ENCODE peak calls at places on chromosomes 6 and 20, in ten cellular contexts. One of them, this sample, is unnamed.

GRCh38 chr20:13649548-13649947 is 10.8 kb upstream of the TASP1 start:
- DNase-seq in DND-41: no peak
- DNase-seq in neuronal stem cell: no peak
- DNase-seq in SJSA1: no peak
- DNase-seq in GM23248: peak; percentile 39
- DNase-seq in left lung: no peak
- DNase-seq in H7: no peak
- DNase-seq in pancreas: no peak
- DNase-seq in heart right ventricle: peak; percentile 57
- DNase-seq in stomach: no peak
- DNase-seq in this sample: peak; percentile 31

GRCh38 chr6:7540595-7540994 is 876 bp upstream of the DSP start:
- DNase-seq in DND-41: no peak
- DNase-seq in neuronal stem cell: no peak
- DNase-seq in SJSA1: no peak
- DNase-seq in GM23248: peak; percentile 67
- DNase-seq in left lung: no peak
- DNase-seq in H7: peak; percentile 54
- DNase-seq in pancreas: no peak
- DNase-seq in heart right ventricle: peak; percentile 36
- DNase-seq in stomach: peak; percentile 43
- DNase-seq in this sample: no peak

GRCh38 chr6:55758156-55758942 is 117.0 kb downstream of the BMP5 start:
- DNase-seq in DND-41: no peak
- DNase-seq in neuronal stem cell: no peak
- DNase-seq in SJSA1: peak; percentile 47
- DNase-seq in GM23248: peak; percentile 96
- DNase-seq in left lung: no peak
- DNase-seq in H7: no peak
- DNase-seq in pancreas: no peak
- DNase-seq in heart right ventricle: no peak
- DNase-seq in stomach: no peak
- DNase-seq in this sample: peak; percentile 38

GRCh38 chr6:111676383-111676782 is 70.7 kb upstream of the TRAF3IP2 start:
- DNase-seq in DND-41: no peak
- DNase-seq in neuronal stem cell: no peak
- DNase-seq in SJSA1: no peak
- DNase-seq in GM23248: no peak
- DNase-seq in left lung: no peak
- DNase-seq in H7: no peak
- DNase-seq in pancreas: no peak
- DNase-seq in heart right ventricle: no peak
- DNase-seq in stomach: no peak
- DNase-seq in this sample: no peak

GRCh38 chr20:9051508-9051907 is 17.4 kb upstream of the PLCB4 start:
- DNase-seq in DND-41: no peak
- DNase-seq in neuronal stem cell: no peak
- DNase-seq in SJSA1: peak; percentile 88
- DNase-seq in GM23248: peak; percentile 98
- DNase-seq in left lung: no peak
- DNase-seq in H7: no peak
- DNase-seq in pancreas: no peak
- DNase-seq in heart right ventricle: no peak
- DNase-seq in stomach: no peak
- DNase-seq in this sample: no peak

GRCh38 chr6:131199568-131200272 is 64.5 kb downstream of the AKAP7 start:
- DNase-seq in DND-41: peak; percentile 90
- DNase-seq in neuronal stem cell: peak; percentile 9
- DNase-seq in SJSA1: no peak
- DNase-seq in GM23248: peak; percentile 77
- DNase-seq in left lung: no peak
- DNase-seq in H7: peak; percentile 20
- DNase-seq in pancreas: no peak
- DNase-seq in heart right ventricle: peak; percentile 13
- DNase-seq in stomach: peak; percentile 34
- DNase-seq in this sample: no peak

GRCh38 chr6:41546475-41546865 is 289 bp downstream of the FOXP4 start:
- DNase-seq in DND-41: no peak
- DNase-seq in neuronal stem cell: no peak
- DNase-seq in SJSA1: no peak
- DNase-seq in GM23248: peak; percentile 66
- DNase-seq in left lung: no peak
- DNase-seq in H7: no peak
- DNase-seq in pancreas: no peak
- DNase-seq in heart right ventricle: no peak
- DNase-seq in stomach: no peak
- DNase-seq in this sample: no peak

GRCh38 chr6:81694855-81695254 is 57.6 kb downstream of the TENT5A start:
- DNase-seq in DND-41: no peak
- DNase-seq in neuronal stem cell: no peak
- DNase-seq in SJSA1: no peak
- DNase-seq in GM23248: no peak
- DNase-seq in left lung: no peak
- DNase-seq in H7: no peak
- DNase-seq in pancreas: no peak
- DNase-seq in heart right ventricle: no peak
- DNase-seq in stomach: no peak
- DNase-seq in this sample: no peak

GRCh38 chr20:62707281-62707941 is 1.2 kb upstream of the NTSR1 start:
- DNase-seq in DND-41: no peak
- DNase-seq in neuronal stem cell: no peak
- DNase-seq in SJSA1: no peak
- DNase-seq in GM23248: no peak
- DNase-seq in left lung: peak; percentile 75
- DNase-seq in H7: peak; percentile 81
- DNase-seq in pancreas: peak; percentile 53
- DNase-seq in heart right ventricle: no peak
- DNase-seq in stomach: no peak
- DNase-seq in this sample: no peak

GRCh38 chr6:75171151-75171550 is 34.7 kb downstream of the COL12A1 start:
- DNase-seq in DND-41: no peak
- DNase-seq in neuronal stem cell: no peak
- DNase-seq in SJSA1: no peak
- DNase-seq in GM23248: no peak
- DNase-seq in left lung: no peak
- DNase-seq in H7: no peak
- DNase-seq in pancreas: no peak
- DNase-seq in heart right ventricle: no peak
- DNase-seq in stomach: no peak
- DNase-seq in this sample: no peak

GRCh38 chr20:57679113-57679512 is 30.7 kb downstream of the PMEPA1 start:
- DNase-seq in DND-41: no peak
- DNase-seq in neuronal stem cell: no peak
- DNase-seq in SJSA1: no peak
- DNase-seq in GM23248: no peak
- DNase-seq in left lung: no peak
- DNase-seq in H7: no peak
- DNase-seq in pancreas: no peak
- DNase-seq in heart right ventricle: no peak
- DNase-seq in stomach: no peak
- DNase-seq in this sample: no peak
- H3K4me3 ChIP-seq in DND-41: no peak overlapping the region
- H3K4me3 ChIP-seq in neuronal stem cell: no peak overlapping the region
- H3K4me3 ChIP-seq in SJSA1: no peak overlapping the region
- H3K4me3 ChIP-seq in GM23248: no peak overlapping the region
- H3K4me3 ChIP-seq in left lung: no peak overlapping the region
- H3K4me3 ChIP-seq in H7: no peak overlapping the region
- H3K4me3 ChIP-seq in pancreas: no peak overlapping the region
- H3K4me3 ChIP-seq in heart right ventricle: no peak overlapping the region
- H3K4me3 ChIP-seq in stomach: no peak overlapping the region
- H3K4me3 ChIP-seq in this sample: no peak overlapping the region

DNA sequence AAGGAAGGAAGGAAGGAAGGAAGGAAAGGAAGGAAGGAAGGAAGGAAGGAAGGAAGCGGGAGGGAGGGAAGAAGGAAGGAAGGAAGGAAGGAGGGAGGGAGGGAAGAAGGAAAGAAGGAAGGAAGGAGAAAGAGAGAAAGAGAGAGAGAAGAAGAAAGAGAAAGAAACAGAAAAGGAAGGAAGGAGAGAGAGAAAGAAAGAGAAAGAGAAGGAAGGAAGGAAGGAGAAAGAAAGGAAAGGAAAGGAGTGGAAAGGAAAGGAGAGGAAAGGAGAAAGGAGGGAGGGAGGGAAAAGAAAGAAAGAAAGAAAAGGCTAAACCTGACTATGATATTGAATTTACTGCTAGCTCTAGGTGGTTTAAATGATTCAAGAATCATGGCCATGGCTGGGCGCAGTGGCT is 5.3 kb upstream of the ASIP start:
- DNase-seq in DND-41: no peak
- DNase-seq in neuronal stem cell: no peak
- DNase-seq in SJSA1: no peak
- DNase-seq in GM23248: no peak
- DNase-seq in left lung: no peak
- DNase-seq in H7: no peak
- DNase-seq in pancreas: no peak
- DNase-seq in heart right ventricle: no peak
- DNase-seq in stomach: no peak
- DNase-seq in this sample: no peak
- H3K36me3 ChIP-seq in DND-41: no peaks in the 10 kb centered on the region
- H3K36me3 ChIP-seq in neuronal stem cell: no peaks in the 10 kb centered on the region
- H3K36me3 ChIP-seq in SJSA1: no peaks in the 10 kb centered on the region
- H3K36me3 ChIP-seq in GM23248: no peaks in the 10 kb centered on the region
- H3K36me3 ChIP-seq in left lung: no peaks in the 10 kb centered on the region
- H3K36me3 ChIP-seq in H7: no peaks in the 10 kb centered on the region
- H3K36me3 ChIP-seq in pancreas: no peaks in the 10 kb centered on the region
- H3K36me3 ChIP-seq in heart right ventricle: no peaks in the 10 kb centered on the region
- H3K36me3 ChIP-seq in stomach: no peaks in the 10 kb centered on the region
- H3K36me3 ChIP-seq in this sample: no peaks in the 10 kb centered on the region

GRCh38 chr6:44272999-44273566 is 2.8 kb downstream of the TMEM151B start:
- DNase-seq in DND-41: no peak
- DNase-seq in neuronal stem cell: no peak
- DNase-seq in SJSA1: no peak
- DNase-seq in GM23248: no peak
- DNase-seq in left lung: no peak
- DNase-seq in H7: no peak
- DNase-seq in pancreas: peak; percentile 42
- DNase-seq in heart right ventricle: no peak
- DNase-seq in stomach: no peak
- DNase-seq in this sample: no peak
- H3K4me3 ChIP-seq in DND-41: no peak overlapping the region
- H3K4me3 ChIP-seq in neuronal stem cell: no peak overlapping the region
- H3K4me3 ChIP-seq in SJSA1: no peak overlapping the region
- H3K4me3 ChIP-seq in GM23248: no peak overlapping the region
- H3K4me3 ChIP-seq in left lung: no peak overlapping the region
- H3K4me3 ChIP-seq in H7: no peak overlapping the region
- H3K4me3 ChIP-seq in pancreas: no peak overlapping the region
- H3K4me3 ChIP-seq in heart right ventricle: no peak overlapping the region
- H3K4me3 ChIP-seq in stomach: no peak overlapping the region
- H3K4me3 ChIP-seq in this sample: no peak overlapping the region

GRCh38 chr6:83182114-83182513 is 11.0 kb downstream of the PGM3 start:
- DNase-seq in DND-41: no peak
- DNase-seq in neuronal stem cell: no peak
- DNase-seq in SJSA1: no peak
- DNase-seq in GM23248: no peak
- DNase-seq in left lung: no peak
- DNase-seq in H7: no peak
- DNase-seq in pancreas: no peak
- DNase-seq in heart right ventricle: no peak
- DNase-seq in stomach: no peak
- DNase-seq in this sample: no peak

GRCh38 chr6:83183082-83183828 is 9.8 kb downstream of the PGM3 start:
- DNase-seq in DND-41: no peak
- DNase-seq in neuronal stem cell: no peak
- DNase-seq in SJSA1: peak; percentile 73
- DNase-seq in GM23248: peak; percentile 95
- DNase-seq in left lung: no peak
- DNase-seq in H7: no peak
- DNase-seq in pancreas: no peak
- DNase-seq in heart right ventricle: no peak
- DNase-seq in stomach: no peak
- DNase-seq in this sample: no peak

GRCh38 chr6:83180396-83180950 is 12.6 kb downstream of the PGM3 start:
- DNase-seq in DND-41: no peak
- DNase-seq in neuronal stem cell: no peak
- DNase-seq in SJSA1: no peak
- DNase-seq in GM23248: no peak
- DNase-seq in left lung: no peak
- DNase-seq in H7: no peak
- DNase-seq in pancreas: no peak
- DNase-seq in heart right ventricle: no peak
- DNase-seq in stomach: no peak
- DNase-seq in this sample: no peak

GRCh38 chr6:83188501-83188900 is 4.6 kb downstream of the PGM3 start:
- DNase-seq in DND-41: no peak
- DNase-seq in neuronal stem cell: no peak
- DNase-seq in SJSA1: no peak
- DNase-seq in GM23248: no peak
- DNase-seq in left lung: no peak
- DNase-seq in H7: no peak
- DNase-seq in pancreas: no peak
- DNase-seq in heart right ventricle: no peak
- DNase-seq in stomach: no peak
- DNase-seq in this sample: no peak

GRCh38 chr6:83185096-83185495 is 8.0 kb downstream of the PGM3 start:
- DNase-seq in DND-41: no peak
- DNase-seq in neuronal stem cell: no peak
- DNase-seq in SJSA1: no peak
- DNase-seq in GM23248: peak; percentile 23
- DNase-seq in left lung: no peak
- DNase-seq in H7: no peak
- DNase-seq in pancreas: no peak
- DNase-seq in heart right ventricle: no peak
- DNase-seq in stomach: no peak
- DNase-seq in this sample: no peak
- H3K36me3 ChIP-seq in DND-41: peaks cover 74% of the 10 kb centered on the region
- H3K36me3 ChIP-seq in neuronal stem cell: peaks cover 98% of the 10 kb centered on the region
- H3K36me3 ChIP-seq in SJSA1: peaks cover 93% of the 10 kb centered on the region
- H3K36me3 ChIP-seq in GM23248: peaks cover 78% of the 10 kb centered on the region
- H3K36me3 ChIP-seq in left lung: no peaks in the 10 kb centered on the region
- H3K36me3 ChIP-seq in H7: peaks cover 19% of the 10 kb centered on the region
- H3K36me3 ChIP-seq in pancreas: peaks cover 13% of the 10 kb centered on the region
- H3K36me3 ChIP-seq in heart right ventricle: peaks cover 6% of the 10 kb centered on the region
- H3K36me3 ChIP-seq in stomach: peaks cover 33% of the 10 kb centered on the region
- H3K36me3 ChIP-seq in this sample: peaks cover 58% of the 10 kb centered on the region

GRCh38 chr20:58907481-58908137 is 55.1 kb downstream of the GNAS start:
- DNase-seq in DND-41: no peak
- DNase-seq in neuronal stem cell: no peak
- DNase-seq in SJSA1: peak; percentile 88
- DNase-seq in GM23248: peak; percentile 100
- DNase-seq in left lung: no peak
- DNase-seq in H7: no peak
- DNase-seq in pancreas: peak; percentile 93
- DNase-seq in heart right ventricle: peak; percentile 97
- DNase-seq in stomach: peak; percentile 92
- DNase-seq in this sample: peak; percentile 86
- H3K4me3 ChIP-seq in DND-41: no peak overlapping the region
- H3K4me3 ChIP-seq in neuronal stem cell: no peak overlapping the region
- H3K4me3 ChIP-seq in SJSA1: no peak overlapping the region
- H3K4me3 ChIP-seq in GM23248: peak overlapping the region; percentile 61
- H3K4me3 ChIP-seq in left lung: peak overlapping the region; percentile 19
- H3K4me3 ChIP-seq in H7: no peak overlapping the region
- H3K4me3 ChIP-seq in pancreas: peak overlapping the region; percentile 20
- H3K4me3 ChIP-seq in heart right ventricle: peak overlapping the region; percentile 27
- H3K4me3 ChIP-seq in stomach: peak overlapping the region; percentile 1
- H3K4me3 ChIP-seq in this sample: peak overlapping the region; percentile 15

This sample was measured in tibial nerve.